ENCODE peak calls at places on chromosomes 16 and 17, in four cellular contexts. I is NCI-H2029, P is tibial artery, M is NCI-H524. A is an unnamed sample.

GRCh38 chr16:80583466-80583865 is 42.7 kb downstream of the DYNLRB2 start:
- DNase-seq in M (no peak), I (no peak), P (peak), A (no peak)

GRCh38 chr16:89135166-89135565 is 36.4 kb upstream of the CDH15 start:
- DNase-seq in M (no peak), P (no peak), I (no peak), A (no peak)

GRCh38 chr16:12406840-12407690 is 396.6 kb downstream of the CPPED1 start:
- DNase-seq in I (no peak), P (no peak), M (no peak), A (no peak)

GRCh38 chr17:15341385-15341849 is at the start of gene TEKT3:
- DNase-seq in M (peak), P (peak), I (peak), A (no peak)

GRCh38 chr17:57001541-57001940 is 23.6 kb downstream of the SCPEP1 start:
- DNase-seq in M (peak), I (no peak), P (no peak), A (peak)

GRCh38 chr17:78991017-78991783 is 11.5 kb upstream of the LGALS3BP start:
- DNase-seq in M (no peak), P (peak), I (no peak), A (no peak)

GRCh38 chr16:67415872-67416793 is at the start of gene ZDHHC1:
- DNase-seq in P (peak), M (peak), I (no peak), A (peak)

GRCh38 chr17:63335818-63336217 is 110.3 kb downstream of the CYB561 start:
- DNase-seq in I (no peak), M (no peak), P (no peak), A (no peak)

GRCh38 chr16:57802635-57803412 is 533 bp upstream of the KIFC3 start:
- DNase-seq in M (no peak), I (no peak), P (peak), A (peak)

A was measured in NCI-H2171 treated with DMSO at 0.1 percent for 48 hours.